ENCODE peak calls at places on chromosomes 7 and 10, in seven cellular contexts. M, H, S, F, C, U and N are unnamed samples.

GRCh38 chr10:986137-986825 is 2.0 kb upstream of the GTPBP4 start:
- DNase-seq in C (peak), S (no peak), U (peak), H (no peak), M (no peak), F (no peak), N (no peak)

GRCh38 chr7:74452748-74453320 is 872 bp upstream of the GTF2IRD1 start:
- DNase-seq in F (peak), U (no peak), C (no peak), M (no peak), H (no peak), S (no peak), N (no peak)

GRCh38 chr10:63711866-63712716 is 190.9 kb downstream of the REEP3 start:
- DNase-seq in M (peak), H (no peak), S (peak), F (peak), U (peak), C (peak), N (peak)

GRCh38 chr10:89476150-89476549 is 59.2 kb downstream of the SLC16A12 start:
- DNase-seq in H (no peak), F (no peak), S (no peak), M (no peak), U (no peak), C (no peak), N (no peak)

GRCh38 chr7:47180268-47180826 is 401.6 kb downstream of the TNS3 start:
- DNase-seq in U (no peak), H (peak), S (peak), F (peak), M (peak), C (no peak), N (no peak)

GRCh38 chr10:95214793-95215192 is 20.8 kb downstream of the ACSM6 start:
- DNase-seq in U (no peak), H (no peak), S (no peak), M (no peak), F (no peak), C (no peak), N (no peak)

GRCh38 chr7:41175435-41175834 is 527.5 kb downstream of the INHBA start:
- DNase-seq in C (no peak), S (no peak), F (no peak), M (no peak), H (peak), U (no peak), N (no peak)

GRCh38 chr10:31855033-31855432 is 73.6 kb downstream of the ARHGAP12 start:
- DNase-seq in H (no peak), F (no peak), S (no peak), U (no peak), C (no peak), M (no peak), N (no peak)

GRCh38 chr7:145681646-145682045 is 435.0 kb upstream of the CNTNAP2 start:
- DNase-seq in S (no peak), F (no peak), M (no peak), H (no peak), U (no peak), C (no peak), N (no peak)

GRCh38 chr10:104711167-104711765 is 70.2 kb downstream of the SORCS3 start:
- DNase-seq in C (no peak), H (no peak), S (no peak), M (no peak), F (no peak), U (no peak), N (no peak)

GRCh38 chr7:91182819-91183405 is 81.3 kb upstream of the FZD1 start:
- DNase-seq in F (no peak), C (no peak), U (no peak), S (no peak), M (peak), H (no peak), N (no peak)

GRCh38 chr7:139523988-139524815 is 717 bp downstream of the CLEC2L start:
- DNase-seq in U (no peak), C (no peak), H (peak), M (no peak), S (no peak), F (no peak), N (no peak)

GRCh38 chr10:131805696-131806095 is 95.1 kb upstream of the PPP2R2D start:
- DNase-seq in U (no peak), H (no peak), M (no peak), F (no peak), C (no peak), S (no peak), N (no peak)

GRCh38 chr10:132804785-132805426 is 19.0 kb upstream of the NKX6-2 start:
- DNase-seq in C (no peak), F (no peak), S (no peak), M (no peak), H (no peak), U (no peak), N (peak)

GRCh38 chr10:25061711-25062455 is 45.5 kb downstream of the THNSL1 start:
- DNase-seq in F (no peak), C (no peak), U (no peak), S (no peak), M (no peak), H (no peak), N (no peak)

GRCh38 chr10:101006593-101007098 is 7.0 kb downstream of the LZTS2 start:
- DNase-seq in M (no peak), U (no peak), S (no peak), H (no peak), C (no peak), F (no peak), N (no peak)

GRCh38 chr7:8189615-8190014 is 72.4 kb downstream of the ICA1 start:
- DNase-seq in M (no peak), S (no peak), H (peak), F (no peak), C (no peak), U (no peak), N (no peak)

GRCh38 chr7:135743907-135744789 is 4.5 kb downstream of the FAM180A start:
- DNase-seq in U (no peak), H (no peak), C (no peak), S (no peak), F (no peak), M (no peak), N (no peak)

GRCh38 chr10:46233101-46233500 is 53.7 kb upstream of the ANTXRL start:
- DNase-seq in M (no peak), H (no peak), U (peak), F (no peak), C (no peak), S (no peak), N (peak)

GRCh38 chr7:29370531-29371314 is 176.1 kb downstream of the CHN2 start:
- DNase-seq in U (no peak), H (no peak), M (no peak), F (peak), S (no peak), C (no peak), N (no peak)

GRCh38 chr7:150340024-150340749 is 1.2 kb downstream of the RARRES2 start:
- DNase-seq in S (no peak), C (peak), H (peak), U (no peak), M (peak), F (no peak), N (no peak)
- TF ChIP-seq CTCF in S (no peak), C (no peak), H (no peak), U (no peak), M (no peak), F (no peak), N (no peak)

GRCh38 chr10:30645340-30645827 is 15.8 kb upstream of the LYZL2 start:
- DNase-seq in C (no peak), S (no peak), H (peak), U (no peak), M (no peak), F (no peak), N (no peak)
- TF ChIP-seq CTCF in C (no peak), S (no peak), H (no peak), U (no peak), M (no peak), F (no peak), N (no peak)

DNA sequence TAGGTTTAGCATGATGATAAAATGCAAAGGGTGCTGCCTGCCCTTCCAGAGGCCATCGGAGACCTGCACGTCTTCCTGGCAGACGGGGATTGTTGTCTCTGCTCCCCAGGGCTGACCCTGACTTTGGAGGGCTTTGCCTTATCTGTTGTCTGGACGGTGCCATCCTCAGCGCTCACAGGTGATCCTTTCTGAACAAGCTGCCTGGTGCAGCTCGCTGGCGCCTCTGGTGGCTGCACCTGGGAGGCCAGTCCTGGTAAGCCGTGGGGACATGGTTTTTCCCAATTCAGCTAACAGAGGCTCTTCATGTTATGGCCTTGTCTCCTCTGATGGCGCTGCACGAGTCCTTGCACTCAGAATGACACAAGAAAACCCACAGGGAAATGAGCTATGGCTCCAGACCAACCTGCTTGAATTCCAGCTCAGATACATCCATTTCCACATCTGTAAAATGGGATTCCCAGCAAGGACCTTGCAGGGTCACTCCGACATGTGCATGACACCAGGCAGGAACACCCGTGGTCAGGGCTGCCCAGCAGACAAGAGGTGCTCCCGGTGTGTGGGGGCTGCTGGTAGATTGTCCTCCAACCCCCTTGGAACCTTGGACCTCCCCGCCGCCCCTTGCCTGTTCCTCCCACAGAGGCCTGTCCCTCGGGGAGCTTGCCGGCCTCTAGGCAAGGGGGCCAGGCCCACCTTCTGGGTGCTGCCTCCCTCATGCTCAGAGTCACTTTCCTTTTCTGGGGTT is 50.4 kb upstream of the SHH start:
- DNase-seq in C (no peak), H (no peak), M (no peak), F (no peak), U (no peak), S (no peak), N (no peak)
- TF ChIP-seq CTCF in C (no peak), H (no peak), M (no peak), F (no peak), U (peak), S (no peak), N (no peak)

GRCh38 chr7:49486974-49487919 is 286.2 kb upstream of the VWC2 start:
- DNase-seq in F (no peak), M (no peak), U (no peak), S (no peak), H (no peak), C (no peak), N (no peak)
- TF ChIP-seq CTCF in F (no peak), M (no peak), U (no peak), S (no peak), H (no peak), C (no peak), N (no peak)

DNA sequence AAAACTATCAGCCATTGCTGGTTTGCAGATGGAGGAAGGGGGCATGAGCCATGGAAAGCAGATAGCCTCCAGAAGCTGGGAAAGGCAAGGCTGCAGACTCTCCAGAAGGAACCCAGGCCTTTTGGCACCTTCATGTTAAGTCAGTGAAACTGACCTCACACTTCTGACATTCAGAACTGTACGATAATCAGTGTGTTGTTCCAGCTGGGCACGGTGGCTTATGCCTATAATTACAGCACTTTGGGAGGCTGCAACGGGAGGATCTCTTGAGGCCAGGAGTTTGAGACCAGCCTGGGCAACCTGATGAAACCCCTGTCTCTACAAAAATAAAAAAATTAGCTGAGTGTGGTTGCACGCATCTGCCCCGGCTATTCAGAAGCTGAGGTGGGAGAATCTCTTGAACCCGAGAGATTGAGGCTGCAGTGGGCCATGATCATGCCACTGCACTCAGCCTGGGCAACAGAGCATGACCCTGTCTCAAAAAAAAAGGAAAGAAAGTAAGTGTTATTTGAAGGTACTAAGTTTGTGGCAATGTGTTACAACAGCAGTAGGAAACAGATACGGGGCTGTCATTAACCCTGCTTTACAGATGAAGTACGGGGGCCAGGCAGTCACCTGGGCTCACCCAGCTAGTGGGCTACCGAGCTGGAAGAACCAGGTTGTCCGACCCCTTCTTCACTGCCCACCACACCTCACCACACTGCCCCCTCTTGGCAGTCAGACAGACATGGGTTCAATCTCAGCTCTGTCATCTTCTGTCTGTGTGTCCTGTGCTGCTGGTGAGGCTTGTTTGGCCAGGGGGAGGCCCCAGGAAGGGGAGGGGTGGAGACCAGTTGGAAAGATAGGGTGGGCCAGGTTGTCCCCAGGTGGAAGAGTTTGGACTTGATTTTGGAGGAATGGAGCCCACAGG is 18.3 kb downstream of the CHST3 start:
- DNase-seq in S (no peak), H (no peak), F (no peak), M (no peak), U (no peak), C (no peak), N (no peak)
- TF ChIP-seq CTCF in S (no peak), H (no peak), F (no peak), M (no peak), U (no peak), C (no peak), N (no peak)

GRCh38 chr7:45108863-45109262 is 2.6 kb downstream of the TBRG4 start:
- DNase-seq in S (no peak), M (no peak), C (peak), U (no peak), F (no peak), H (no peak), N (no peak)
- TF ChIP-seq CTCF in S (no peak), M (no peak), C (no peak), U (no peak), F (no peak), H (no peak), N (no peak)